ENCODE peak calls at places on chromosomes 6 and 20, in six cellular contexts. E is OCI-LY7; I is CD8-positive, alpha-beta T cell; U is spleen; X is astrocyte; S is neural progenitor cell. A is an unnamed sample. For H3K4me1, the result is how much of the 10 kb centered on the place peaks cover.

GRCh38 chr6:41453232-41453631 is 92.9 kb upstream of the FOXP4 start:
- DNase-seq in X (no peak), I (no peak), S (no peak), U (peak), E (no peak), A (no peak)

GRCh38 chr20:51272392-51272791 is 249.5 kb upstream of the KCNG1 start:
- DNase-seq in X (peak), U (no peak), S (no peak), E (no peak), I (no peak), A (no peak)

GRCh38 chr6:108779521-108779920 is 68.7 kb upstream of the ARMC2 start:
- DNase-seq in S (no peak), X (no peak), E (no peak), U (no peak), I (no peak), A (no peak)

GRCh38 chr20:10625641-10626040 is 48.2 kb downstream of the JAG1 start:
- DNase-seq in E (no peak), X (no peak), I (no peak), U (no peak), S (no peak), A (no peak)

GRCh38 chr20:64212750-64213149 is 42.8 kb upstream of the PCMTD2 start:
- DNase-seq in S (no peak), U (no peak), E (no peak), X (peak), I (no peak), A (peak)

GRCh38 chr6:45378324-45378926 is 691 bp upstream of the SUPT3H start:
- DNase-seq in S (peak), X (peak), U (peak), I (no peak), E (no peak), A (peak)

GRCh38 chr20:41408131-41408789 is 41.6 kb upstream of the EMILIN3 start:
- DNase-seq in S (no peak), E (no peak), I (no peak), X (no peak), U (no peak), A (no peak)

GRCh38 chr6:125584468-125584939 is 164.9 kb upstream of the HEY2 start:
- DNase-seq in X (peak), I (no peak), E (no peak), S (peak), U (no peak), A (no peak)

GRCh38 chr6:147603392-147604081 is 95.0 kb downstream of the SAMD5 start:
- DNase-seq in I (no peak), S (no peak), U (no peak), X (no peak), E (no peak), A (no peak)

GRCh38 chr6:63537126-63537958 is 34.9 kb upstream of the LOC128125822 start:
- DNase-seq in E (peak), U (no peak), S (no peak), X (no peak), I (no peak), A (no peak)

GRCh38 chr6:116287668-116288282 is 8.0 kb upstream of the TSPYL1 start:
- DNase-seq in U (no peak), X (peak), S (peak), E (peak), I (no peak), A (no peak)

GRCh38 chr20:59564943-59565342 is 39.4 kb upstream of the PHACTR3 start:
- DNase-seq in U (no peak), I (no peak), E (no peak), X (no peak), S (no peak), A (no peak)

GRCh38 chr6:91704531-91704930 is 1117.7 kb upstream of the MAP3K7 start:
- DNase-seq in E (no peak), S (no peak), I (no peak), U (no peak), X (peak), A (no peak)

GRCh38 chr20:22880277-22880676 is 154.8 kb upstream of the SSTR4 start:
- DNase-seq in X (no peak), U (no peak), E (no peak), S (no peak), I (no peak), A (no peak)
- TF ChIP-seq CTCF in X (no peak), U (no peak), E (no peak), S (no peak), I (no peak), A (no peak)

DNA sequence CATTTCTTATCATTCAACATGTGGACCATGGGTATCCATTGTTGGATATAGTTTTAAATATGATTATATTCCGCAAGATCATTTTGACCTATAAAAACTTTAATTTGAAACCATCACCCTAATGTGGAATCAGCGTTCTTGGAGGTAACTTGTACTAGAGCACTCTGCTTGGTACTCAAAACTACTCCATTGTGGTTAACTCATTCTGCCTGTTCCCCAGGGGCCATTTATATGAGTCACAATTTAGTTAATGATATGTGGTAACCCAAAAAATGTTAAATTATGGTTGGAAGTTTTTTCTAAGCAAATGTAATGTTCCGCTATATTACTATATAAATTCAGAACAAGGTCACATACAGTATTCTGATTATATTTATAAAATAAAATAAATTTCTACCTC is 109.3 kb downstream of the TRDN start:
- DNase-seq in E (no peak), S (no peak), I (no peak), U (no peak), X (peak), A (no peak)
- H3K4me1 ChIP-seq in E (under half), S (under half), I (under half), U (under half), X (under half), A (under half)

GRCh38 chr20:56842086-56842485 is 213.0 kb downstream of the TFAP2C start:
- DNase-seq in I (no peak), X (no peak), S (no peak), U (no peak), E (no peak), A (no peak)

GRCh38 chr20:56843386-56843785 is 214.3 kb downstream of the TFAP2C start:
- DNase-seq in I (no peak), U (no peak), E (no peak), X (no peak), S (no peak), A (no peak)

GRCh38 chr20:56845546-56846081 is 216.5 kb downstream of the TFAP2C start:
- DNase-seq in E (peak), X (no peak), U (no peak), S (no peak), I (no peak), A (no peak)

GRCh38 chr20:56841346-56841908 is 212.3 kb downstream of the TFAP2C start:
- DNase-seq in I (no peak), U (no peak), X (no peak), S (no peak), E (no peak), A (no peak)

DNA sequence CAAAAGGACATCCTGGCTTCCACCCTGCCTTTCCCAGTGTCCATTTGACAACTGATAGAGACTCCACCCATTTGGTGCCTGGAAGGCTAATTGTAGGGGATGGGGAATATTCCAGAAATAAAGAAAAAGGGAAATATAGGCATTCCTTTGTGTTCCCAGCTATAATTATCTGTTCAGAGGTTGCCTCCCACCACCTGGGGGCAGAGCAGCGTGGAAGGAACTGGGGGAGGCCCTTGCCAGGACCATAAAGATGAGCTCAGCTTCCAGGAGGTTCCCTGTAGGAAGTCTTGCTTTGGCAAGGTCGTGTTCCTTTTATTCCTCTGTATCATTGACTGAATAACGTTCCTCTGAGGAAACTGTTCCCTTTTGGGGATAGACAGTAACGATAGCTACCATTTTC is 214.7 kb downstream of the TFAP2C start:
- DNase-seq in U (no peak), X (no peak), S (no peak), E (no peak), I (no peak), A (no peak)
- TF ChIP-seq CTCF in U (no peak), X (no peak), S (peak), E (peak), I (no peak), A (no peak)

DNA sequence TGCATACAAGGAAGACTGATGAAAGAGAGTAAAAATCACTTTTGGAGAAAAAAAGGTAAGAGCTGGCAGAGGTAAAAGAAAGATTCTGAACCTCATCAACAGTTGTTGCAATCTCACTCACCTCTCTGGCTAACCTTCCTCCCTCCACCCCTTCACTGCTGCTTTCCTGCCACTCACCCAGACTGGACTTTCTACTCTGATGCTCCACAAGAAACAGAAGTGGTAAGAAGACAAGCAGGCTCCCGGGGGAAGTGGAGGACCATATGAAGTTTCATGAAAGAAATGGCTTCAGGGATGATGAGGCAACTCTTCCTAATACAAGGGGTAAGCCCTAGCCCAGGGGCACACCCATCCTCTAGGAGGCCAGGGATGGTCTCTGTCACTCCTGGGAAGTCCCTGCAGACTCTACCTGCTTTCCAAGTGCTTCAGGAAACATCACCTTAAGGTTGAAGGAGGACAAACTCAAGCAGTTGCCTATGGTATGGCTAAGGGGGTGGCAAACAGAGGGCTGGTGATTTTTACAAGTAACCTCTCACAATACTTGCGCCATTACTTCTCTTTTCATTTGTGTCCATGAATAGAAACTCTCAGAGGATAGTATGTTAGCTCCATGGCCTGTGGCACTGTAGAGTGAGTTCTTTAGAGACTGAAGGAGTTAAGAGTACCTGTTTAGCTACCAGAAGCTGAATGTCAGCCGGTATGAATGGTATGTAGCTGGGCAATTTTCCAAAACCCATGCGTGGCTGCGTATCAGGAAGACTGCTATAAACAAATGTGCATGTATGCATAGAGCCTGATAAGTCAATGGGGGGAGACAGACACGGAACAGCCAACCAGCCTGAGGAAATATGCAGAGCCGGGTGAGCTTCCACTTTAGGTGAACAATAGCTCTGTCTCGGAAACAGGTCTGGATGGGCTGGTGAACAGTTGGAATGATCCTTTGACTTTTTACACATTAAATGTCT is 112.0 kb downstream of the BACH2 start:
- DNase-seq in E (no peak), U (no peak), I (no peak), S (no peak), X (peak), A (no peak)
- H3K4me1 ChIP-seq in E (under half), U (under half), I (half or more), S (under half), X (under half), A (under half)

DNA sequence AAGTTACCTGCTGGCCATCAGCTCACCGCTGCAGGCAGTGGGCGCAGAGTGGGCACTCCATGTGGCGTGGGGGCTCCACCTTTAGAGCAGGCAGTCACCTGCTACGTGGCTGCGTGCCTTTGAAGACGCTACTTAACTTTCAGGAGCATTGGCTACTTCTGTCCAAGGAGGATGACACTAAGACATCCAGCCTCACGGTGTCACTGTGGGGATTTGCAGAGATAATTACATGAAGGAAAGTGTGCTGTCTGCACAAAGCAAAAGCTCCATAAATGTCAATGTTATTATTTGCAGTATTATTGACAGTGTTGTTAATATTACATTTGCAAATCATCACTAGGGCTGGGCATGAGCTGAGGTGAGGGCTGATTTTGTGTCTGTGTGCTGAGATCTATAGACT is 166.0 kb upstream of the SYNDIG1 start:
- DNase-seq in I (no peak), E (no peak), S (peak), U (no peak), X (no peak), A (no peak)
- TF ChIP-seq CTCF in I (no peak), E (no peak), S (peak), U (no peak), X (no peak), A (no peak)